ENCODE peak calls at places on chromosomes 5 and 9, in nine cellular contexts. R is AG04450, J is IMR-90, F is heart right ventricle, G is fibroblast of lung, S is uterus, W is GM23338, L is HCT116, X is lower lobe of right lung. V is an unnamed sample.

GRCh38 chr5:87268970-87269377 is 1.3 kb downstream of the RASA1 start:
- DNase-seq in R (no peak), J (no peak), F (no peak), G (no peak), S (no peak), W (no peak), L (no peak), X (no peak), V (no peak)

GRCh38 chr5:31434898-31435297 is 97.0 kb downstream of the DROSHA start:
- DNase-seq in R (no peak), J (no peak), F (no peak), G (no peak), S (no peak), W (no peak), L (no peak), X (no peak), V (no peak)

GRCh38 chr5:78360674-78361225 is 333 bp downstream of the SCAMP1 start:
- DNase-seq in R (no peak), J (no peak), F (peak), G (no peak), S (peak), W (no peak), L (no peak), X (peak), V (peak)

GRCh38 chr5:52204310-52204709 is 583.4 kb upstream of the ITGA1 start:
- DNase-seq in R (no peak), J (no peak), F (no peak), G (no peak), S (no peak), W (no peak), L (no peak), X (no peak), V (no peak)

GRCh38 chr5:93433422-93433821 is 147.6 kb downstream of the NR2F1-AS1 start:
- DNase-seq in R (peak), J (peak), F (no peak), G (peak), S (no peak), W (no peak), L (no peak), X (no peak), V (no peak)

GRCh38 chr5:56633950-56634349 is 181.4 kb upstream of the MAP3K1 start:
- DNase-seq in R (no peak), J (peak), F (no peak), G (no peak), S (no peak), W (no peak), L (no peak), X (no peak), V (no peak)

GRCh38 chr5:171535162-171535561 is 115.7 kb downstream of the FGF18 start:
- DNase-seq in R (no peak), J (no peak), F (no peak), G (no peak), S (no peak), W (no peak), L (no peak), X (no peak), V (no peak)

GRCh38 chr9:36316629-36317317 is 58.5 kb upstream of the GNE start:
- DNase-seq in R (no peak), J (no peak), F (no peak), G (no peak), S (no peak), W (no peak), L (no peak), X (no peak), V (no peak)

GRCh38 chr5:64838803-64839202 is 70.1 kb downstream of the CWC27 start:
- DNase-seq in R (no peak), J (no peak), F (no peak), G (no peak), S (no peak), W (no peak), L (no peak), X (no peak), V (no peak)

GRCh38 chr5:137666109-137666850 is 69.6 kb downstream of the KLHL3 start:
- DNase-seq in R (no peak), J (peak), F (peak), G (peak), S (no peak), W (no peak), L (no peak), X (no peak), V (no peak)

GRCh38 chr5:96868603-96869371 is 7.5 kb upstream of the ERAP2 start:
- DNase-seq in R (peak), J (peak), F (peak), G (peak), S (no peak), W (peak), L (peak), X (no peak), V (no peak)

GRCh38 chr5:152688561-152689274 is 283.6 kb upstream of the NMUR2 start:
- DNase-seq in R (no peak), J (peak), F (no peak), G (peak), S (peak), W (no peak), L (no peak), X (no peak), V (peak)

GRCh38 chr5:167626341-167627118 is 664.9 kb upstream of the WWC1 start:
- DNase-seq in R (no peak), J (peak), F (no peak), G (no peak), S (no peak), W (no peak), L (no peak), X (no peak), V (no peak)

GRCh38 chr5:56481147-56481997 is 248.2 kb upstream of the ANKRD55 start:
- DNase-seq in R (no peak), J (peak), F (peak), G (peak), S (peak), W (peak), L (no peak), X (peak), V (no peak)

GRCh38 chr9:588952-589351 is 252.5 kb upstream of the DMRT1 start:
- DNase-seq in R (no peak), J (no peak), F (no peak), G (no peak), S (no peak), W (no peak), L (no peak), X (no peak), V (no peak)

GRCh38 chr5:172860520-172861443 is 26.7 kb downstream of the ERGIC1 start:
- DNase-seq in R (no peak), J (peak), F (peak), G (peak), S (peak), W (no peak), L (no peak), X (peak), V (peak)

GRCh38 chr9:90964101-90965020 is 162.7 kb downstream of the SYK start:
- DNase-seq in R (no peak), J (no peak), F (no peak), G (no peak), S (peak), W (peak), L (peak), X (peak), V (no peak)

GRCh38 chr5:135973323-135974018 is 18.7 kb upstream of the LECT2 start:
- DNase-seq in R (no peak), J (peak), F (no peak), G (peak), S (no peak), W (no peak), L (no peak), X (no peak), V (no peak)

GRCh38 chr5:17443333-17444125 is 54.5 kb upstream of the TAF11L2 start:
- DNase-seq in R (no peak), J (no peak), F (no peak), G (no peak), S (no peak), W (peak), L (no peak), X (peak), V (no peak)

GRCh38 chr9:112846528-112847488 is 43.9 kb downstream of the SLC46A2 start:
- DNase-seq in R (no peak), J (peak), F (no peak), G (peak), S (no peak), W (peak), L (no peak), X (no peak), V (no peak)

GRCh38 chr5:65066385-65066784 is 297.7 kb downstream of the CWC27 start:
- DNase-seq in R (no peak), J (no peak), F (no peak), G (no peak), S (no peak), W (peak), L (no peak), X (peak), V (no peak)

GRCh38 chr5:136686192-136686872 is 321.0 kb upstream of the TRPC7 start:
- DNase-seq in R (no peak), J (peak), F (no peak), G (peak), S (no peak), W (peak), L (no peak), X (no peak), V (no peak)

GRCh38 chr9:10045598-10045997 is 567.2 kb downstream of the PTPRD start:
- DNase-seq in R (no peak), J (peak), F (no peak), G (peak), S (no peak), W (peak), L (no peak), X (no peak), V (no peak)

GRCh38 chr5:167152561-167152960 is 1138.9 kb upstream of the WWC1 start:
- DNase-seq in R (no peak), J (no peak), F (no peak), G (no peak), S (no peak), W (no peak), L (no peak), X (no peak), V (no peak)

GRCh38 chr9:135888126-135888765 is 19.1 kb downstream of the CAMSAP1 start:
- DNase-seq in R (no peak), J (no peak), F (no peak), G (no peak), S (no peak), W (no peak), L (no peak), X (no peak), V (no peak)

GRCh38 chr5:3325206-3325605 is 270.4 kb upstream of the IRX1 start:
- DNase-seq in R (no peak), J (no peak), F (no peak), G (no peak), S (no peak), W (no peak), L (no peak), X (no peak), V (no peak)

GRCh38 chr9:91833096-91833877 is 116.7 kb downstream of the ROR2 start:
- DNase-seq in R (no peak), J (no peak), F (no peak), G (no peak), S (no peak), W (no peak), L (no peak), X (no peak), V (no peak)

GRCh38 chr5:41776435-41776834 is 93.8 kb downstream of the OXCT1 start:
- DNase-seq in R (peak), J (peak), F (no peak), G (peak), S (no peak), W (no peak), L (no peak), X (no peak), V (no peak)

GRCh38 chr5:138910546-138911185 is 35.5 kb upstream of the LRRTM2 start:
- DNase-seq in R (no peak), J (peak), F (no peak), G (no peak), S (no peak), W (no peak), L (no peak), X (no peak), V (no peak)

GRCh38 chr5:13859285-13859684 is 85.2 kb downstream of the DNAH5 start:
- DNase-seq in R (no peak), J (peak), F (no peak), G (no peak), S (no peak), W (no peak), L (no peak), X (no peak), V (no peak)

GRCh38 chr5:135308752-135309151 is 90.3 kb downstream of the MACROH2A1 start:
- DNase-seq in R (peak), J (peak), F (no peak), G (peak), S (no peak), W (no peak), L (no peak), X (no peak), V (peak)

GRCh38 chr5:134141346-134142050 is 27.0 kb downstream of the TCF7 start:
- DNase-seq in R (no peak), J (no peak), F (no peak), G (no peak), S (no peak), W (no peak), L (no peak), X (peak), V (no peak)

GRCh38 chr5:159732220-159732619 is 184.1 kb upstream of the ADRA1B start:
- DNase-seq in R (no peak), J (no peak), F (no peak), G (no peak), S (no peak), W (no peak), L (no peak), X (no peak), V (no peak)

GRCh38 chr5:149785341-149785740 is 55.2 kb downstream of the PPARGC1B start:
- DNase-seq in R (no peak), J (no peak), F (no peak), G (no peak), S (no peak), W (no peak), L (no peak), X (no peak), V (no peak)

GRCh38 chr9:86329649-86330048 is 24.6 kb downstream of the TUT7 start:
- DNase-seq in R (no peak), J (peak), F (no peak), G (no peak), S (no peak), W (no peak), L (no peak), X (no peak), V (no peak)

GRCh38 chr5:124743534-124744169 is 2.8 kb downstream of the ZNF608 start:
- DNase-seq in R (no peak), J (no peak), F (peak), G (no peak), S (no peak), W (no peak), L (no peak), X (no peak), V (no peak)

GRCh38 chr5:14914193-14914592 is 42.6 kb upstream of the ANKH start:
- DNase-seq in R (no peak), J (no peak), F (no peak), G (no peak), S (no peak), W (no peak), L (no peak), X (no peak), V (no peak)

GRCh38 chr5:179204572-179204971 is 140.7 kb downstream of the ADAMTS2 start:
- DNase-seq in R (no peak), J (no peak), F (no peak), G (no peak), S (no peak), W (no peak), L (no peak), X (no peak), V (no peak)

GRCh38 chr9:127189628-127190027 is 67.2 kb upstream of the ANGPTL2 start:
- DNase-seq in R (no peak), J (no peak), F (no peak), G (no peak), S (no peak), W (no peak), L (no peak), X (peak), V (no peak)

DNA sequence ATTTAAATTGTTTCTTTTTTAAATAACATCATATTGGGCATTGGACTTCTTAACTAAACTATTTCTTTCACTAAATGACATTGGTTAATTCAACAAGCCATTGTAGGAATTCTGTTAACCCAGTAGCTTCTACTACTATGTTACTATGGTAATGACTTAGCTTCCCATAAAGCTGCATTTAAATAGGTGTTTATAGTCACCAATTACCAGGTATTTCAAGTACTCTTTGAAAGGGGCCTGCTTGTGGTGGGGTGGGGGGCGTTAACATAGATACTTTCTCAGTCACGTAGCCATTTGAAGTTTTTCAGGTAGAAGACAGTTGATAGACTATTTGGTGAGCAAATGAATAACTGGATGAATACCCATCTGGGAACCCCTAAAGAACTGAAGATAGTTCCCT is 34.0 kb downstream of the PIK3R1 start:
- DNase-seq in R (no peak), J (no peak), F (no peak), G (no peak), S (no peak), W (no peak), L (no peak), X (no peak), V (no peak)
- H3K27ac ChIP-seq in R (no peak), J (no peak), F (peak), G (no peak), S (peak), W (no peak), L (no peak), X (peak), V (no peak)

GRCh38 chr5:145869753-145870152 is 3.1 kb downstream of the GRXCR2 start:
- DNase-seq in R (no peak), J (no peak), F (no peak), G (no peak), S (no peak), W (no peak), L (no peak), X (no peak), V (no peak)
- TF ChIP-seq CTCF in R (no peak), J (no peak), F (no peak), G (no peak), S (no peak), W (no peak), L (no peak), X (no peak), V (no peak)

GRCh38 chr9:89179920-89180667 is 1.5 kb upstream of the SHC3 start:
- DNase-seq in R (peak), J (peak), F (peak), G (peak), S (peak), W (peak), L (peak), X (peak), V (peak)
- H3K4me3 ChIP-seq in R (peak), J (peak), F (peak), G (peak), S (peak), W (peak), L (peak), X (peak), V (peak)

GRCh38 chr9:94825620-94825958 is 99.1 kb downstream of the AOPEP start:
- DNase-seq in R (no peak), J (no peak), F (no peak), G (no peak), S (no peak), W (no peak), L (no peak), X (no peak), V (no peak)
- H3K27ac ChIP-seq in R (no peak), J (no peak), F (no peak), G (no peak), S (peak), W (peak), L (no peak), X (no peak), V (no peak)

DNA sequence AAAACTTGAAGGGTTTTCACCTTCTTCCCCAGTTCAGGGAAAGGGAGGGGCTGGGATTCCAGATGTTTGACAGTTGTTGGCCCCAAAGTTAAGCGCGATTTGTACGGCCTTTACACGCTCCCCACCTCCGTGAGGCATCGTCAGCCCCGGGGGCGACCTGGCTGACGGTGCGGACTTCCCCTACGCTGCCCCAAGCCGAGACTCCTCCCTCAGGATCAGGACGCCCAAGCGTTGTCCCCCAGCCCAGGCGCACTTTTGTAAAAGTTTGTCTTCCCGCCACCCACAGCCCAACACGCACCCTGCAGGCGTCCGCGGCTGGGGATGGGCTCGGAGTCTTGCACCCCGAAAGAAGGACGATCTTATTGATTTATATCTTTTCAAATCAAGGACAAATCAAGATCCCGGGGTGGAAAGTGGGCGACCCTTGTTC is 713 bp downstream of the MOB3B start:
- DNase-seq in R (no peak), J (no peak), F (peak), G (peak), S (peak), W (peak), L (no peak), X (peak), V (peak)
- TF ChIP-seq CTCF in R (no peak), J (no peak), F (no peak), G (no peak), S (no peak), W (no peak), L (no peak), X (no peak), V (no peak)

V was measured in RWPE2.